ENCODE peak calls at places on chromosomes 3 and 15, in five cellular contexts. Q is GM13976, I is CD14-positive monocyte, B is amygdala, X is RKO. E is an unnamed sample.

GRCh38 chr3:51974963-51975856 is at the start of gene ABHD14A:
- DNase-seq in Q (peak), I (no peak), B (no peak), X (peak), E (peak)

GRCh38 chr15:31234815-31235214 is 91.8 kb upstream of the KLF13 start:
- DNase-seq in Q (no peak), I (no peak), B (no peak), X (no peak), E (no peak)

GRCh38 chr3:149453140-149453805 is 21.2 kb upstream of the TM4SF4 start:
- DNase-seq in Q (no peak), I (no peak), B (no peak), X (no peak), E (no peak)

GRCh38 chr3:56207913-56208312 is 260.4 kb downstream of the ERC2 start:
- DNase-seq in Q (no peak), I (no peak), B (no peak), X (no peak), E (no peak)

GRCh38 chr3:52442409-52443267 is 2.3 kb downstream of the SEMA3G start:
- DNase-seq in Q (no peak), I (no peak), B (no peak), X (no peak), E (no peak)

GRCh38 chr15:101528108-101528916 is 38.8 kb upstream of the PCSK6 start:
- DNase-seq in Q (no peak), I (no peak), B (no peak), X (no peak), E (no peak)

GRCh38 chr3:32283304-32283703 is 44.8 kb downstream of the CMTM8 start:
- DNase-seq in Q (no peak), I (no peak), B (no peak), X (no peak), E (no peak)

GRCh38 chr3:126811530-126811929 is 107.5 kb downstream of the CHCHD6 start:
- DNase-seq in Q (no peak), I (no peak), B (no peak), X (no peak), E (no peak)

GRCh38 chr3:23189183-23189582 is 13.9 kb upstream of the UBE2E2 start:
- DNase-seq in Q (no peak), I (no peak), B (no peak), X (no peak), E (no peak)

GRCh38 chr15:74823324-74823723 is 3.1 kb upstream of the CPLX3 start:
- DNase-seq in Q (no peak), I (no peak), B (no peak), X (no peak), E (no peak)

GRCh38 chr3:142459929-142460328 is 12.1 kb upstream of the XRN1 start:
- DNase-seq in Q (no peak), I (no peak), B (no peak), X (no peak), E (no peak)

GRCh38 chr3:65439641-65440040 is 599.1 kb downstream of the MAGI1 start:
- DNase-seq in Q (peak), I (no peak), B (peak), X (peak), E (no peak)

GRCh38 chr3:136584728-136585127 is 167.4 kb downstream of the STAG1 start:
- DNase-seq in Q (peak), I (no peak), B (no peak), X (no peak), E (no peak)

GRCh38 chr3:181694805-181695660 is 16.7 kb upstream of the SOX2 start:
- DNase-seq in Q (peak), I (no peak), B (peak), X (no peak), E (no peak)

GRCh38 chr3:195906865-195907729 is 1.3 kb downstream of the TNK2 start:
- DNase-seq in Q (peak), I (peak), B (no peak), X (no peak), E (peak)

GRCh38 chr3:102599819-102600576 is 165.2 kb downstream of the ZPLD1 start:
- DNase-seq in Q (no peak), I (no peak), B (no peak), X (no peak), E (no peak)

GRCh38 chr3:42518800-42519567 is 16.5 kb downstream of the VIPR1 start:
- DNase-seq in Q (no peak), I (no peak), B (no peak), X (no peak), E (peak)

GRCh38 chr15:89665449-89666146 is 10.3 kb upstream of the KIF7 start:
- DNase-seq in Q (peak), I (no peak), B (no peak), X (peak), E (no peak)

GRCh38 chr3:107106316-107106715 is 270.9 kb upstream of the CCDC54 start:
- DNase-seq in Q (no peak), I (no peak), B (no peak), X (peak), E (no peak)

GRCh38 chr3:46573701-46574100 is 7.6 kb upstream of the LRRC2 start:
- DNase-seq in Q (no peak), I (no peak), B (no peak), X (no peak), E (no peak)

GRCh38 chr3:194396897-194397756 is 1.9 kb downstream of the GP5 start:
- DNase-seq in Q (peak), I (no peak), B (no peak), X (no peak), E (peak)

GRCh38 chr3:18559323-18559972 is 134.3 kb upstream of the SATB1 start:
- DNase-seq in Q (peak), I (peak), B (no peak), X (peak), E (peak)

GRCh38 chr15:77386626-77387025 is 33.3 kb downstream of the PEAK1 start:
- DNase-seq in Q (no peak), I (no peak), B (no peak), X (no peak), E (no peak)

E was measured in T-helper 1 cell.